ENCODE peak calls at places on chromosome 2, in six cellular contexts. One of them, this sample, is unnamed.

GRCh38 chr2:53880756-53881155 is 21.0 kb upstream of the GPR75 start:
- DNase-seq in psoas muscle: no peak
- DNase-seq in GM23338: no peak
- DNase-seq in tibial nerve: no peak
- DNase-seq in epithelial cell of proximal tubule: no peak
- DNase-seq in astrocyte of the spinal cord: peak
- DNase-seq in this sample: no peak

GRCh38 chr2:33085646-33086045 is 138.9 kb downstream of the LTBP1 start:
- DNase-seq in epithelial cell of proximal tubule: no peak
- DNase-seq in tibial nerve: no peak
- DNase-seq in psoas muscle: no peak
- DNase-seq in astrocyte of the spinal cord: peak
- DNase-seq in GM23338: no peak
- DNase-seq in this sample: no peak

GRCh38 chr2:85501244-85501643 is 37.7 kb upstream of the MAT2A start:
- DNase-seq in epithelial cell of proximal tubule: no peak
- DNase-seq in astrocyte of the spinal cord: no peak
- DNase-seq in psoas muscle: no peak
- DNase-seq in tibial nerve: no peak
- DNase-seq in GM23338: peak
- DNase-seq in this sample: no peak

GRCh38 chr2:203728321-203728720 is 21.9 kb downstream of the CD28 start:
- DNase-seq in tibial nerve: no peak
- DNase-seq in epithelial cell of proximal tubule: no peak
- DNase-seq in psoas muscle: no peak
- DNase-seq in astrocyte of the spinal cord: no peak
- DNase-seq in GM23338: no peak
- DNase-seq in this sample: no peak

GRCh38 chr2:225117061-225117716 is 74.9 kb upstream of the DOCK10 start:
- DNase-seq in tibial nerve: no peak
- DNase-seq in psoas muscle: no peak
- DNase-seq in astrocyte of the spinal cord: peak
- DNase-seq in GM23338: no peak
- DNase-seq in epithelial cell of proximal tubule: no peak
- DNase-seq in this sample: no peak

GRCh38 chr2:174561283-174562275 is 36.0 kb downstream of the WIPF1 start:
- DNase-seq in tibial nerve: peak
- DNase-seq in GM23338: no peak
- DNase-seq in astrocyte of the spinal cord: peak
- DNase-seq in epithelial cell of proximal tubule: peak
- DNase-seq in psoas muscle: peak
- DNase-seq in this sample: peak

GRCh38 chr2:17416891-17417391 is 101.3 kb downstream of the RAD51AP2 start:
- DNase-seq in GM23338: no peak
- DNase-seq in epithelial cell of proximal tubule: peak
- DNase-seq in tibial nerve: no peak
- DNase-seq in astrocyte of the spinal cord: peak
- DNase-seq in psoas muscle: no peak
- DNase-seq in this sample: no peak

GRCh38 chr2:95389256-95390119 is 13.0 kb upstream of the FAHD2A start:
- DNase-seq in epithelial cell of proximal tubule: no peak
- DNase-seq in psoas muscle: peak
- DNase-seq in GM23338: peak
- DNase-seq in astrocyte of the spinal cord: peak
- DNase-seq in tibial nerve: peak
- DNase-seq in this sample: no peak

GRCh38 chr2:96498023-96498431 is 7.1 kb downstream of the NEURL3 start:
- DNase-seq in epithelial cell of proximal tubule: no peak
- DNase-seq in GM23338: peak
- DNase-seq in astrocyte of the spinal cord: no peak
- DNase-seq in tibial nerve: no peak
- DNase-seq in psoas muscle: no peak
- DNase-seq in this sample: no peak

GRCh38 chr2:236166157-236166780 is 1.9 kb downstream of the GBX2 start:
- DNase-seq in epithelial cell of proximal tubule: no peak
- DNase-seq in tibial nerve: no peak
- DNase-seq in psoas muscle: no peak
- DNase-seq in GM23338: peak
- DNase-seq in astrocyte of the spinal cord: no peak
- DNase-seq in this sample: no peak

GRCh38 chr2:236167297-236168109 is 683 bp downstream of the GBX2 start:
- DNase-seq in astrocyte of the spinal cord: peak
- DNase-seq in psoas muscle: no peak
- DNase-seq in GM23338: peak
- DNase-seq in epithelial cell of proximal tubule: no peak
- DNase-seq in tibial nerve: no peak
- DNase-seq in this sample: no peak

GRCh38 chr2:236165491-236166156 is 2.6 kb downstream of the GBX2 start:
- DNase-seq in psoas muscle: no peak
- DNase-seq in epithelial cell of proximal tubule: no peak
- DNase-seq in GM23338: no peak
- DNase-seq in astrocyte of the spinal cord: no peak
- DNase-seq in tibial nerve: no peak
- DNase-seq in this sample: no peak

GRCh38 chr2:236168110-236169067 is at the start of gene GBX2:
- DNase-seq in psoas muscle: peak
- DNase-seq in astrocyte of the spinal cord: peak
- DNase-seq in GM23338: peak
- DNase-seq in tibial nerve: no peak
- DNase-seq in epithelial cell of proximal tubule: no peak
- DNase-seq in this sample: no peak

DNA sequence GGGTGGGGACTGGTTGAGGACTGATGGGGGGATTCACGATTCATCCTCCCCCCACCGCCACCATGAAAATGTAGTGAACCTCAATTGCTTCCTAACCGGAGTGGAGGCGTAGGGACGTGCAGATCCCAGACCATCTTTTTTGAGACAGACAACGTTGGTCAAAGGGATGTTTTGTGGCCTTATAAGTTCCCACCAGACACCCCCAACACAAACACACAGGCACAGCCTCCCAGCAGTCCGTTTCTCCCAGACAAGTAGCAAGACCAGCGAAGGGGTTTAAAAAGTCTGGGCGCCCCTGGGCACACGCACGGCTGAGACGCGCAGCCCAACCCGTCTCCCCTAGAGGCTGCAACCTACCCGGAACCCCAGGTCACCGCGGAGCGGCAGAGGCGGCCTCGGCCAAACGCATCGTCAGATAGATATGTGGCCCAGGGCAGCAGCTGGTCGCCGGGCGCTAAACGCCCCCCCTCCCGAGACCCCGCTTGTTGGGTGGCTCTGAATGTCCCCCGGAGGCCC is 1.3 kb downstream of the GBX2 start:
- DNase-seq in epithelial cell of proximal tubule: no peak
- DNase-seq in psoas muscle: no peak
- DNase-seq in GM23338: peak
- DNase-seq in tibial nerve: no peak
- DNase-seq in astrocyte of the spinal cord: no peak
- DNase-seq in this sample: no peak
- H3K4me3 ChIP-seq in epithelial cell of proximal tubule: peak
- H3K4me3 ChIP-seq in psoas muscle: peak
- H3K4me3 ChIP-seq in GM23338: peak
- H3K4me3 ChIP-seq in tibial nerve: peak
- H3K4me3 ChIP-seq in astrocyte of the spinal cord: peak
- H3K4me3 ChIP-seq in this sample: peak

DNA sequence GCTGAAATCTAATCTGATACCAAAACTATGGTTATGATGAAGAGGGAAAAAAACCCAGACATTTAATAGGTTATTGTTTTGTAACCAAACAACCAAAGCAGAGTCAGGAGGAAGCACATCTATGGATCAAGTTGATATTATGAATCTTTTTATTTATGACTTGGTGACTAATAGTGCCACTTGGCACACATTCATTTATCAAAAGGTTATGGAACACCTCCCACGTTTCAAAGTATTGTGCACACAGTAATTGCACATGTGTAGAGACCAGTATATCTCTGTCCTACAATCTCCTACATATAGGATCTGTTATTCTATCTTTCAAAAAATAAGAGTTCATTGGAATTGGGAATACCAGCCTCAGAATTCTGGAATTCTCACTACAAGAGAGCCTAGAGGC is 93.0 kb downstream of the DPP4 start:
- DNase-seq in astrocyte of the spinal cord: no peak
- DNase-seq in tibial nerve: no peak
- DNase-seq in GM23338: no peak
- DNase-seq in psoas muscle: no peak
- DNase-seq in epithelial cell of proximal tubule: no peak
- DNase-seq in this sample: no peak
- H3K4me3 ChIP-seq in astrocyte of the spinal cord: no peak
- H3K4me3 ChIP-seq in tibial nerve: no peak
- H3K4me3 ChIP-seq in GM23338: no peak
- H3K4me3 ChIP-seq in psoas muscle: no peak
- H3K4me3 ChIP-seq in epithelial cell of proximal tubule: no peak
- H3K4me3 ChIP-seq in this sample: no peak

GRCh38 chr2:102277202-102277700 is 34.1 kb upstream of the IL1RL1 start:
- DNase-seq in GM23338: no peak
- DNase-seq in tibial nerve: no peak
- DNase-seq in astrocyte of the spinal cord: no peak
- DNase-seq in psoas muscle: no peak
- DNase-seq in epithelial cell of proximal tubule: no peak
- DNase-seq in this sample: no peak
- H3K4me3 ChIP-seq in GM23338: no peak
- H3K4me3 ChIP-seq in tibial nerve: no peak
- H3K4me3 ChIP-seq in astrocyte of the spinal cord: no peak
- H3K4me3 ChIP-seq in psoas muscle: no peak
- H3K4me3 ChIP-seq in epithelial cell of proximal tubule: no peak
- H3K4me3 ChIP-seq in this sample: no peak

GRCh38 chr2:73294239-73294638 is 891 bp upstream of the EGR4 start:
- DNase-seq in tibial nerve: no peak
- DNase-seq in epithelial cell of proximal tubule: no peak
- DNase-seq in psoas muscle: no peak
- DNase-seq in GM23338: no peak
- DNase-seq in astrocyte of the spinal cord: no peak
- DNase-seq in this sample: no peak

GRCh38 chr2:73293534-73294171 is at the start of gene EGR4:
- DNase-seq in psoas muscle: peak
- DNase-seq in tibial nerve: no peak
- DNase-seq in GM23338: peak
- DNase-seq in astrocyte of the spinal cord: peak
- DNase-seq in epithelial cell of proximal tubule: no peak
- DNase-seq in this sample: no peak

GRCh38 chr2:73292316-73292905 is 937 bp downstream of the EGR4 start:
- DNase-seq in tibial nerve: no peak
- DNase-seq in psoas muscle: no peak
- DNase-seq in epithelial cell of proximal tubule: no peak
- DNase-seq in astrocyte of the spinal cord: no peak
- DNase-seq in GM23338: peak
- DNase-seq in this sample: no peak

GRCh38 chr2:73291461-73292315 is 1.7 kb downstream of the EGR4 start:
- DNase-seq in tibial nerve: no peak
- DNase-seq in epithelial cell of proximal tubule: no peak
- DNase-seq in GM23338: peak
- DNase-seq in psoas muscle: no peak
- DNase-seq in astrocyte of the spinal cord: no peak
- DNase-seq in this sample: no peak

DNA sequence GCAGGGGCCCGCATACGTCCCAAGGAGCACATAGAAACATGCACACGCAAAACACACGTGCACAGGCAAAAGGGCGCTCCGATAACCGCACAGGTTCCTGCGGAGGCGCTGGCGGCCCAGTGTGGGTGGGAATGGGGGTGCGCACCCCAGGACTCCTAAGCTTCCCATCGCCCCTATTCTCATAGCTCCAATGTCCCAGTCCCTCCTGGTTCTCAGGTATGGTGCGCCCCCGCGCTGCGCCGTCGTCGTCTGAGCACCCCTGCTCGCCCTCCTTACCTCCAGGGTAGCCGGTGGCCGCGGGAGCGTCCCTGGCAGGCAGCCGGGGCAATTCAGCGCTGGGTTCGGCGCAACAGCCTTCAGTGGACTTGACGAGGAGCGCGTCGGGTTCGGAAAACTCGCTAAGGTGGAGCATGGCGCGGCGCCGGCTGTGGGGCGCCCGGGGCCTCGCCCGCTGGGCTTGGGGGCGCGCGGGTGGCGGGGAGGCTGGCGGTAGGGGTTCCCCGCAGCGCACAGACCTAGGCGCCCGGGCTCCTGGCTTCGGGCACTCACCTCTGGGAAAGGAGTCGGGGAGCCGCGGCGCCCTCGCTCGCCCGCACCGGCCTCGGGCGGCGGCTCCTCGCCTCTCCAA is 328 bp downstream of the EGR4 start:
- DNase-seq in tibial nerve: no peak
- DNase-seq in GM23338: peak
- DNase-seq in psoas muscle: no peak
- DNase-seq in epithelial cell of proximal tubule: no peak
- DNase-seq in astrocyte of the spinal cord: no peak
- DNase-seq in this sample: no peak
- H3K4me3 ChIP-seq in tibial nerve: peak
- H3K4me3 ChIP-seq in GM23338: peak
- H3K4me3 ChIP-seq in psoas muscle: peak
- H3K4me3 ChIP-seq in epithelial cell of proximal tubule: peak
- H3K4me3 ChIP-seq in astrocyte of the spinal cord: peak
- H3K4me3 ChIP-seq in this sample: peak

DNA sequence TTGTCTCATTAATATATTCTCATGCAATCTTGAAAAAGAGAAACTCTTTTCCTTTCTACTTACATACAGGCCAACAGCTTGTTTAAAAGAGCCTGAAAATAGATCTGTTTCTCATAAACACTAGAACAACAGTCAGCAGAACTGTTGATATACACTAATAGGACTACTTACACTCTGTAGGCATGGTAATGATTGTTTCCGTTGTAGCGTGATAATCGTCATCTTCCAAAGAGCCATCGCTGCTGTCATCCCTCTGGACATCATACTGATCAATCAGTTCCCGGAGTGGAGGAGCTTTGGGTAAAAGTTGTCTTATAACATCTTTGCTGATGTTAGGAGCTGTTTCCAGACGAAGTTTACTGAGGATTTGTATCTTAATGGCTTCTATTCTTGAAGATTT is 476 bp downstream of the MSTN start:
- DNase-seq in psoas muscle: no peak
- DNase-seq in astrocyte of the spinal cord: no peak
- DNase-seq in epithelial cell of proximal tubule: no peak
- DNase-seq in GM23338: no peak
- DNase-seq in tibial nerve: no peak
- DNase-seq in this sample: no peak
- H3K4me3 ChIP-seq in psoas muscle: peak
- H3K4me3 ChIP-seq in astrocyte of the spinal cord: no peak
- H3K4me3 ChIP-seq in epithelial cell of proximal tubule: no peak
- H3K4me3 ChIP-seq in GM23338: no peak
- H3K4me3 ChIP-seq in tibial nerve: peak
- H3K4me3 ChIP-seq in this sample: peak

DNA sequence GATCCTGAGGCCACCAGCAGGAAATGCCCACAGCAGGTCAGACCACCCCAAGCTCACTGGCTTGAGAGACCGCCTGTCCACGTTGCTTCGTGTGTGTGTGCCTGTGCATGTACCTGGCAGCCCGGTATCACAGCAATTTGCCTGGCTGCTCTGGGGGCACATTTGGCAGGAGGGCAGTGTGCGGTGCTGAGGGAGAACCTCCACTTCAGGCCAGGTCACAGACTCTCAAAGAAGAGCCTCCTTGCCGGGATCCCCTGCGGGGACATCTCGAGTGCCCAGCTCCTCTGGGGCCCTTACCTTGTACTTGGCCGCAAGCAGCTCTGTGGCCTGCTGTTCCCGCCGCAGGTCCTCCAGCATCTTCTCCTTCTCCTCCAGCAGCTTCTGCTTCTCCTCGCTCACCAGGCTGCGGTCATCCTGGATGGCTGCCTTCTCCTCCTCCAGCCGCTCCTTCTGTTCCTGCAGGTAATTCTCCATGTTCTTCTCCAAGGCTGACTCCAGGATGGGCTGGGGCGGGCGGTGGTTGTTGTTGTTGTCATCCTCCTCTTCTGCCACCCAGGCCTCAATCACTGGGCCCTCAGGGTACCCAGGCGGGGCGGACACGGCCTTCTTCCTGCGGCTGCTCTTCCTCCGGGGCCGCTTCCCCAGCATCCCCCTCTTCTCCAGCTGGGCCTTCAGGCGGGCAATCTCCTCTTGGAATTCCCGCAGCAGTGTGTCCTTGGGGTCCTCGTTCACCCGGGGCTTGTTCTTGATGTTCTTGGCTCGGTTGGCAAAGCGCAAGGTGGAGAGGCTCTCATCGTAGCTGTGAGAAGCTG is 2.0 kb downstream of the KIF3C start:
- DNase-seq in tibial nerve: no peak
- DNase-seq in psoas muscle: no peak
- DNase-seq in astrocyte of the spinal cord: no peak
- DNase-seq in GM23338: no peak
- DNase-seq in epithelial cell of proximal tubule: no peak
- DNase-seq in this sample: no peak
- H3K4me3 ChIP-seq in tibial nerve: no peak
- H3K4me3 ChIP-seq in psoas muscle: no peak
- H3K4me3 ChIP-seq in astrocyte of the spinal cord: no peak
- H3K4me3 ChIP-seq in GM23338: peak
- H3K4me3 ChIP-seq in epithelial cell of proximal tubule: no peak
- H3K4me3 ChIP-seq in this sample: no peak